ENCODE peak calls at places on chromosomes 6 and 20, in four cellular contexts. K is cardiac muscle cell; G is tibial artery; Q is naive thymus-derived CD4-positive, alpha-beta T cell. O is an unnamed sample.
A peak's percentile ranks its signal among the peaks of the same experiment; 100 is the strongest.

GRCh38 chr6:31293343-31293742 is 21.5 kb upstream of the HLA-C start:
- DNase-seq in K (peak; percentile 57), G (no peak), Q (no peak), O (no peak)

GRCh38 chr6:7671076-7671475 is 54.8 kb upstream of the BMP6 start:
- DNase-seq in K (peak; percentile 49), G (no peak), Q (no peak), O (no peak)

GRCh38 chr6:148513145-148514071 is 170.8 kb downstream of the SASH1 start:
- DNase-seq in K (peak; percentile 80), G (peak; percentile 60), Q (no peak), O (no peak)

GRCh38 chr6:159451051-159451450 is 242.0 kb downstream of the SOD2 start:
- DNase-seq in K (peak; percentile 82), G (no peak), Q (no peak), O (no peak)

GRCh38 chr6:87237804-87238203 is 82.4 kb downstream of the ZNF292 start:
- DNase-seq in K (peak; percentile 38), G (no peak), Q (peak; percentile 6), O (no peak)

GRCh38 chr6:14333556-14334305 is 216.2 kb downstream of the CD83 start:
- DNase-seq in K (peak; percentile 55), G (no peak), Q (no peak), O (no peak)

GRCh38 chr6:127366281-127367022 is 23.0 kb upstream of the ECHDC1 start:
- DNase-seq in K (peak; percentile 97), G (peak; percentile 24), Q (no peak), O (peak; percentile 66)

GRCh38 chr20:64268180-64268579 is 12.6 kb downstream of the PCMTD2 start:
- DNase-seq in K (no peak), G (no peak), Q (no peak), O (no peak)

GRCh38 chr6:82283771-82284420 is 36.4 kb upstream of the IBTK start:
- DNase-seq in K (peak; percentile 22), G (no peak), Q (no peak), O (no peak)

GRCh38 chr20:63934271-63935068 is 21.7 kb downstream of the UCKL1 start:
- DNase-seq in K (no peak), G (no peak), Q (no peak), O (no peak)

GRCh38 chr6:111605100-111605748 is 454 bp downstream of the TRAF3IP2 start:
- DNase-seq in K (peak; percentile 96), G (peak; percentile 81), Q (peak; percentile 60), O (peak; percentile 55)

GRCh38 chr20:52493177-52493711 is 301.7 kb upstream of the ZFP64 start:
- DNase-seq in K (peak; percentile 55), G (no peak), Q (no peak), O (no peak)

GRCh38 chr6:164322533-164322932 is 908.0 kb downstream of the QKI start:
- DNase-seq in K (peak; percentile 92), G (no peak), Q (no peak), O (no peak)

GRCh38 chr20:48904566-48905321 is 16.8 kb upstream of the ARFGEF2 start:
- DNase-seq in K (peak; percentile 81), G (peak; percentile 49), Q (peak; percentile 47), O (peak; percentile 58)

GRCh38 chr6:10140824-10141223 is 274.1 kb downstream of the TFAP2A start:
- DNase-seq in K (peak; percentile 13), G (no peak), Q (no peak), O (no peak)

GRCh38 chr6:140857734-140858380 is 1274.9 kb upstream of the GJE1 start:
- DNase-seq in K (peak; percentile 93), G (no peak), Q (no peak), O (no peak)

GRCh38 chr6:42423244-42423643 is 28.5 kb downstream of the TRERF1 start:
- DNase-seq in K (no peak), G (no peak), Q (peak; percentile 21), O (no peak)

GRCh38 chr6:97240222-97240621 is 42.8 kb downstream of the MMS22L start:
- DNase-seq in K (peak; percentile 29), G (no peak), Q (no peak), O (no peak)

GRCh38 chr6:88492824-88493223 is 326.7 kb upstream of the CNR1 start:
- DNase-seq in K (peak; percentile 53), G (no peak), Q (no peak), O (no peak)

GRCh38 chr6:29925341-29926080 is 16.8 kb upstream of the HLA-A start:
- DNase-seq in K (no peak), G (no peak), Q (no peak), O (no peak)

GRCh38 chr20:37564388-37565133 is 36.9 kb upstream of the BLCAP start:
- DNase-seq in K (peak; percentile 39), G (no peak), Q (peak; percentile 11), O (no peak)

GRCh38 chr6:157442296-157442695 is 61.3 kb downstream of the ZDHHC14 start:
- DNase-seq in K (peak; percentile 58), G (no peak), Q (no peak), O (no peak)

GRCh38 chr6:45494734-45495133 is 117.0 kb upstream of the SUPT3H start:
- DNase-seq in K (no peak), G (no peak), Q (peak; percentile 52), O (no peak)

GRCh38 chr6:163937071-163937470 is 522.6 kb downstream of the QKI start:
- DNase-seq in K (no peak), G (no peak), Q (no peak), O (no peak)

GRCh38 chr6:41705996-41706835 is 29.2 kb downstream of the TFEB start:
- DNase-seq in K (peak; percentile 65), G (peak; percentile 87), Q (no peak), O (peak; percentile 96)

GRCh38 chr6:81881660-81882059 is 129.2 kb upstream of the TENT5A start:
- DNase-seq in K (no peak), G (no peak), Q (no peak), O (no peak)

GRCh38 chr6:2476376-2476775 is 231.0 kb upstream of the GMDS start:
- DNase-seq in K (no peak), G (no peak), Q (no peak), O (no peak)

GRCh38 chr20:44211177-44212039 is 837 bp upstream of the OSER1 start:
- DNase-seq in K (peak; percentile 40), G (peak; percentile 34), Q (peak; percentile 31), O (no peak)

GRCh38 chr6:158789115-158789917 is 29.9 kb downstream of the EZR start:
- DNase-seq in K (no peak), G (no peak), Q (peak; percentile 76), O (no peak)

GRCh38 chr6:160102956-160103824 is 18.4 kb upstream of the SLC22A1 start:
- DNase-seq in K (peak; percentile 37), G (no peak), Q (peak; percentile 5), O (no peak)

GRCh38 chr6:138257638-138258040 is 39.3 kb upstream of the PBOV1 start:
- DNase-seq in K (no peak), G (no peak), Q (no peak), O (no peak)

GRCh38 chr6:128474481-128474880 is 45.9 kb downstream of the PTPRK start:
- DNase-seq in K (no peak), G (no peak), Q (no peak), O (no peak)

GRCh38 chr6:48919555-48919954 is 543.5 kb downstream of the MMUT start:
- DNase-seq in K (no peak), G (no peak), Q (no peak), O (no peak)

GRCh38 chr6:155224618-155225017 is 39.2 kb upstream of the CLDN20 start:
- DNase-seq in K (peak; percentile 21), G (no peak), Q (no peak), O (peak; percentile 33)

GRCh38 chr6:13079096-13079758 is 249.1 kb downstream of the TBC1D7 start:
- DNase-seq in K (no peak), G (no peak), Q (no peak), O (no peak)

GRCh38 chr6:2432258-2432657 is 186.9 kb upstream of the GMDS start:
- DNase-seq in K (peak; percentile 88), G (no peak), Q (no peak), O (no peak)

GRCh38 chr6:123841067-123841896 is 37.6 kb downstream of the NKAIN2 start:
- DNase-seq in K (no peak), G (no peak), Q (no peak), O (no peak)